ENCODE peak calls at places on chromosomes 2 and 18, in five cellular contexts. V is GM12878, B is K562, J is HCT116, Z is endothelial cell of umbilical vein. O is an unnamed sample.

GRCh38 chr2:237708961-237709360 is 81.6 kb downstream of the LRRFIP1 start:
- DNase-seq in V (no peak), B (no peak), J (no peak), Z (no peak), O (no peak)

GRCh38 chr2:156890498-156891148 is 366.9 kb upstream of the GALNT5 start:
- DNase-seq in V (no peak), B (no peak), J (no peak), Z (no peak), O (no peak)

GRCh38 chr18:9642799-9643445 is 28.6 kb upstream of the PPP4R1 start:
- DNase-seq in V (no peak), B (no peak), J (no peak), Z (no peak), O (no peak)

GRCh38 chr2:190534310-190535118 is at the start of gene NEMP2:
- DNase-seq in V (no peak), B (peak), J (no peak), Z (peak), O (no peak)

GRCh38 chr2:69817739-69818494 is 11.5 kb upstream of the GMCL1 start:
- DNase-seq in V (no peak), B (peak), J (no peak), Z (peak), O (no peak)

GRCh38 chr2:223488814-223489213 is 113.3 kb downstream of the SCG2 start:
- DNase-seq in V (no peak), B (peak), J (no peak), Z (peak), O (no peak)

GRCh38 chr2:205593891-205594290 is 88.4 kb upstream of the NRP2 start:
- DNase-seq in V (no peak), B (no peak), J (no peak), Z (no peak), O (no peak)

GRCh38 chr18:32980896-32981295 is 208.1 kb upstream of the KLHL14 start:
- DNase-seq in V (no peak), B (no peak), J (no peak), Z (no peak), O (no peak)

GRCh38 chr2:43255249-43255960 is 29.0 kb upstream of the ZFP36L2 start:
- DNase-seq in V (no peak), B (no peak), J (no peak), Z (no peak), O (peak)

GRCh38 chr2:138474093-138474834 is 27.3 kb upstream of the SPOPL start:
- DNase-seq in V (no peak), B (peak), J (no peak), Z (peak), O (no peak)

GRCh38 chr18:48475635-48476549 is 62.9 kb upstream of the CTIF start:
- DNase-seq in V (peak), B (peak), J (peak), Z (peak), O (peak)

GRCh38 chr18:13494879-13495465 is 231.4 kb downstream of the FAM210A start:
- DNase-seq in V (no peak), B (no peak), J (no peak), Z (peak), O (no peak)

GRCh38 chr18:50748243-50749229 is 71.3 kb downstream of the MRO start:
- DNase-seq in V (no peak), B (no peak), J (no peak), Z (no peak), O (no peak)

GRCh38 chr18:27057459-27058302 is 127.4 kb downstream of the CHST9 start:
- DNase-seq in V (no peak), B (no peak), J (no peak), Z (no peak), O (no peak)

GRCh38 chr18:44520981-44521672 is 159.6 kb upstream of the SETBP1 start:
- DNase-seq in V (no peak), B (no peak), J (no peak), Z (peak), O (no peak)

GRCh38 chr2:39942970-39943369 is 163.9 kb upstream of the THUMPD2 start:
- DNase-seq in V (no peak), B (no peak), J (no peak), Z (no peak), O (no peak)

GRCh38 chr2:180705551-180705950 is 274.9 kb upstream of the UBE2E3 start:
- DNase-seq in V (no peak), B (no peak), J (no peak), Z (no peak), O (no peak)

GRCh38 chr2:200451506-200451905 is 58.4 kb downstream of the KCTD18 start:
- DNase-seq in V (no peak), B (no peak), J (no peak), Z (no peak), O (no peak)

GRCh38 chr2:238203973-238204683 is 633 bp upstream of the ILKAP start:
- DNase-seq in V (peak), B (peak), J (no peak), Z (no peak), O (no peak)

GRCh38 chr2:104368089-104368488 is 485.8 kb upstream of the POU3F3 start:
- DNase-seq in V (no peak), B (peak), J (no peak), Z (no peak), O (no peak)

GRCh38 chr2:11366326-11366741 is 21.9 kb upstream of the ROCK2 start:
- DNase-seq in V (no peak), B (no peak), J (no peak), Z (no peak), O (no peak)

GRCh38 chr2:11370377-11371098 is 26.1 kb upstream of the ROCK2 start:
- DNase-seq in V (no peak), B (no peak), J (no peak), Z (no peak), O (no peak)

GRCh38 chr2:11367170-11367569 is 22.7 kb upstream of the ROCK2 start:
- DNase-seq in V (no peak), B (no peak), J (no peak), Z (no peak), O (no peak)

GRCh38 chr2:11365096-11365856 is 20.8 kb upstream of the ROCK2 start:
- DNase-seq in V (no peak), B (no peak), J (no peak), Z (no peak), O (no peak)

DNA sequence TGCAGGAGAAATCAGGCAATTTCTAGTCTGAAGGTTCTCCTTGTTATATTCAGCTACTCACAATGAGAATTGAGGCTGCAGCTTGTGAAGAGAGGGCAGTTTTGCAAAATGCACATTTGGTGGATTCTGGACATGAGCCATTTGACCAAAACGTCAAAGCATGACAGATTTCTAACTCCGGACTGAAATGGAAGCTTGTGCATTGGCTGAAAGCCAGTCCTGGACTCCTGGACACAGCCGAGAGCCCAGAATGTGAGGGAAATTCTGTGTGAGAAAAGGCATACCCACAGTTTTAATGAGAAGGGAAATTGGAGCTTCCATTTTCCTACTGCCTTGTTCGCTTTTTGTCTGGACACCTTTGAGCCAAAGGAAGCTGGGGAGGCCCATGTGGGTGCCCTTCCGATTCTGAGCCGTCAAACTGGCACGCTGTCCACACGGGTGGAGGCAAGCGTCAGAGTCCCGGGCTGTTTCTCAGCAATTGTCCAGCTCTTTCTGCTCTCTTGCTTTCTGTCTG is 23.7 kb upstream of the ROCK2 start:
- DNase-seq in V (no peak), B (no peak), J (no peak), Z (peak), O (no peak)
- H3K9ac ChIP-seq in V (no peak), B (no peak), J (no peak), Z (peak), O (no peak)

DNA sequence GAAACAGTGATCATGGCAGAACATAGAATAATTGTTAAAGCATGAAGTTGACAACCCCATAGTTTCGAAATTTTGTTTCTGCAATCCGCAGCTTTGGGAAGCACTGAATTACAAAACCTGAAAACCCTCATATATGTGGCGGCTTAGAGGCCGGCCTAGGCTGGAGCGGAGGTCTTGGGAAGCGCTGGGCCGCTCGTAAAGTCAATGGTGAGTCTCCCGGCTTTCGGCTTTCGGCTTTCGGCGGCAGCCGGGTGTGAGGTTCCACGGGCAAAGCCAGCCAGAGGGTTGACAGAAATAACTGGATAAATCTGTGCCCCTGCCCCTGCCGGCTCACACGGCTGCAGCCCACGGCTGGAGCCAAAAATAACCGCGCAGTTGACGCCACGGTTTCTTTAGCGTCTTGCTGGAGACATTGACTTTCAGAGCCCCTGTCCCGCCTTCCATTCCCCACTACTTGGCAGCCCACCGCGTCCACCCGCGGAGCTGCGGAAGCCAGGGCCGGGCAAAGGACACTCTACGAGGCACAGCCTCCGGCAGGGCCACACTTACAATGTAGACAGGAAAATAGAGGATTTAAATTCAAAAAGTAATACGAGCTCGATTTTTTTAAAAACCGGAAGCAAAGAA is 28.5 kb upstream of the ATP6V1B1 start:
- DNase-seq in V (no peak), B (no peak), J (no peak), Z (no peak), O (no peak)
- TF ChIP-seq EZH2 in V (no peak), B (no peak), J (no peak), Z (peak), O (no peak)

GRCh38 chr2:173876833-173877413 is 88.2 kb downstream of the SP3 start:
- DNase-seq in V (no peak), B (peak), J (no peak), Z (no peak), O (no peak)

GRCh38 chr2:173880561-173880960 is 84.6 kb downstream of the SP3 start:
- DNase-seq in V (no peak), B (no peak), J (no peak), Z (no peak), O (no peak)

GRCh38 chr2:173881886-173882285 is 83.3 kb downstream of the SP3 start:
- DNase-seq in V (no peak), B (no peak), J (no peak), Z (no peak), O (no peak)

GRCh38 chr2:173884403-173884802 is 80.8 kb downstream of the SP3 start:
- DNase-seq in V (no peak), B (peak), J (peak), Z (peak), O (no peak)

GRCh38 chr2:173881466-173881865 is 83.7 kb downstream of the SP3 start:
- DNase-seq in V (no peak), B (peak), J (no peak), Z (peak), O (no peak)
- TF ChIP-seq POLR2AphosphoS5 in V (no peak), B (no peak), J (no peak), Z (no peak), O (no peak)

DNA sequence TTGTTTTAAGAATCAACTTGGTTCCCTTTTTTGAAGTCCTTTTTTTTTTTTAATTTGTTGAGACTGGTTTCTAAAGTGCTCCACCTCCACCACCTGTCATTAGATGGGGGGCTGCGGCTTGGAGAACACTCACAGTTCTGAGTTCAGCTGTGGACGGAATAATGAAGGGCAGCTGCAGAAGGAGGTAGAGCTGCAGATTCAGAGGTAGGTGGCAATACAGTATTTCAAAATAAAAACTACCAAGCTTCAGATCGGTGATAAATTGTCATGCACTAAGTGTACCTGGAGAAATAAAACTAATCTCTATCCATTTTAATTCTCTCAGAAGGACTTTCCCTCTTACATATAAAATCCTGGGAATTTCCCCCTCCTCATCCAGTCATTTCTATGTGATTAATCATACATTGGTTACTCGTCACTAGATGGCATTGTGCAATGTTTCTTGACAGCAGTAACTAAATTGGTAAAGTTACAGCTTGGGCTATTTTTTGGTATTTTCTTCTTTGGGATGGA is 81.1 kb upstream of the SLC39A10 start:
- DNase-seq in V (no peak), B (peak), J (peak), Z (peak), O (no peak)
- H3K9ac ChIP-seq in V (no peak), B (no peak), J (no peak), Z (no peak), O (no peak)

GRCh38 chr2:176074919-176075425 is 8.8 kb downstream of the EVX2 start:
- DNase-seq in V (no peak), B (no peak), J (no peak), Z (no peak), O (no peak)
- TF ChIP-seq EZH2 in V (no peak), B (no peak), J (no peak), Z (no peak), O (no peak)

GRCh38 chr2:1758112-1758630 is 13.9 kb upstream of the PXDN start:
- DNase-seq in V (no peak), B (no peak), J (no peak), Z (no peak), O (no peak)
- TF ChIP-seq POLR2AphosphoS5 in V (no peak), B (no peak), J (no peak), Z (no peak), O (no peak)

GRCh38 chr2:63661076-63661475 is 72.3 kb downstream of the MDH1 start:
- DNase-seq in V (no peak), B (no peak), J (no peak), Z (peak), O (no peak)
- H3K9ac ChIP-seq in V (no peak), B (no peak), J (no peak), Z (no peak), O (no peak)

GRCh38 chr2:74498500-74499268 is 719 bp downstream of the LBX2 start:
- DNase-seq in V (no peak), B (no peak), J (no peak), Z (peak), O (no peak)
- TF ChIP-seq EZH2 in V (peak), B (no peak), J (no peak), Z (peak), O (no peak)

GRCh38 chr2:47070920-47071824 is 83.9 kb downstream of the STPG4 start:
- DNase-seq in V (peak), B (no peak), J (no peak), Z (peak), O (no peak)
- TF ChIP-seq POLR2AphosphoS5 in V (no peak), B (no peak), J (peak), Z (peak), O (no peak)